ENCODE peak calls at places on chromosomes 7 and 10, in four cellular contexts. Z, M, E and N are unnamed samples.
A peak's percentile ranks its signal among the peaks of the same experiment; 100 is the strongest.

GRCh38 chr10:90804354-90804753 is 53.5 kb downstream of the HTR7 start:
- DNase-seq in Z (no peak), M (no peak), E (no peak), N (no peak)

GRCh38 chr7:155590215-155591023 is 44.1 kb upstream of the CNPY1 start:
- DNase-seq in Z (no peak), M (peak; percentile 60), E (peak; percentile 15), N (no peak)

GRCh38 chr10:11697718-11698527 is 44.3 kb upstream of the ECHDC3 start:
- DNase-seq in Z (no peak), M (no peak), E (no peak), N (no peak)

GRCh38 chr7:124840435-124840834 is 74.8 kb upstream of the GPR37 start:
- DNase-seq in Z (peak; percentile 36), M (no peak), E (no peak), N (no peak)

GRCh38 chr10:104351067-104351681 is 2.5 kb upstream of the CFAP58 start:
- DNase-seq in Z (no peak), M (no peak), E (peak; percentile 82), N (no peak)

GRCh38 chr10:78876449-78876848 is 192.3 kb upstream of the ZMIZ1 start:
- DNase-seq in Z (no peak), M (no peak), E (no peak), N (no peak)

GRCh38 chr7:158431941-158432347 is 155.7 kb downstream of the PTPRN2 start:
- DNase-seq in Z (no peak), M (peak; percentile 49), E (peak; percentile 77), N (peak; percentile 7)

GRCh38 chr10:17003666-17004065 is 125.9 kb downstream of the CUBN start:
- DNase-seq in Z (no peak), M (no peak), E (no peak), N (no peak)

GRCh38 chr10:119029613-119030420 is at the start of gene NANOS1:
- DNase-seq in Z (no peak), M (peak; percentile 30), E (no peak), N (no peak)

GRCh38 chr10:103227416-103227815 is 18.3 kb upstream of the RPEL1 start:
- DNase-seq in Z (no peak), M (no peak), E (no peak), N (no peak)

GRCh38 chr7:106075937-106076336 is 36.2 kb downstream of the SYPL1 start:
- DNase-seq in Z (peak; percentile 41), M (no peak), E (no peak), N (no peak)

GRCh38 chr10:63466168-63466935 is 575 bp upstream of the JMJD1C start:
- DNase-seq in Z (peak; percentile 57), M (peak; percentile 54), E (peak; percentile 57), N (peak; percentile 42)

GRCh38 chr7:94509879-94510581 is 421 bp downstream of the CASD1 start:
- DNase-seq in Z (peak; percentile 75), M (peak; percentile 80), E (peak; percentile 74), N (no peak)

GRCh38 chr7:105096306-105096705 is 82.3 kb downstream of the KMT2E start:
- DNase-seq in Z (no peak), M (no peak), E (no peak), N (no peak)

GRCh38 chr10:95289003-95289920 is 1.5 kb downstream of the PDLIM1 start:
- DNase-seq in Z (no peak), M (no peak), E (no peak), N (no peak)

GRCh38 chr7:101677421-101678137 is 48.5 kb upstream of the MYL10 start:
- DNase-seq in Z (no peak), M (no peak), E (peak; percentile 44), N (no peak)

GRCh38 chr7:35727571-35727970 is 32.6 kb upstream of the HERPUD2 start:
- DNase-seq in Z (no peak), M (no peak), E (peak; percentile 62), N (no peak)

GRCh38 chr7:35036361-35037171 is 719 bp downstream of the DPY19L1 start:
- DNase-seq in Z (peak; percentile 17), M (peak; percentile 72), E (peak; percentile 71), N (no peak)

GRCh38 chr10:33341638-33342037 is 7.2 kb upstream of the NRP1 start:
- DNase-seq in Z (no peak), M (no peak), E (peak; percentile 47), N (no peak)

GRCh38 chr10:95536017-95536416 is 25.2 kb downstream of the SORBS1 start:
- DNase-seq in Z (no peak), M (no peak), E (no peak), N (no peak)

GRCh38 chr7:30140456-30140855 is 5.7 kb downstream of the MTURN start:
- DNase-seq in Z (no peak), M (no peak), E (no peak), N (no peak)

GRCh38 chr7:144531181-144531580 is 127.7 kb upstream of the NOBOX start:
- DNase-seq in Z (no peak), M (no peak), E (no peak), N (no peak)

GRCh38 chr10:121285797-121286196 is 312.4 kb downstream of the FGFR2 start:
- DNase-seq in Z (no peak), M (no peak), E (no peak), N (no peak)

GRCh38 chr10:6114758-6115410 is 26.1 kb downstream of the RBM17 start:
- DNase-seq in Z (peak; percentile 51), M (peak; percentile 60), E (peak; percentile 83), N (peak; percentile 32)